ENCODE peak calls at places on chromosomes 13 and 19, in six cellular contexts. C is stimulated activated naive CD4-positive, alpha-beta T cell treated with Interleukin-2 at 50 U/mL for 16 hours; R is NCI-H345; A is lung microvascular endothelial cell; O is HS-27A; U is AML-193. X is an unnamed sample.

GRCh38 chr13:44278164-44278563 is 95.5 kb upstream of the SERP2 start:
- DNase-seq in C (no peak), R (no peak), A (peak), O (no peak), U (no peak), X (no peak)

GRCh38 chr19:49058592-49058991 is 1.0 kb upstream of the CGB7 start:
- DNase-seq in C (no peak), R (no peak), A (peak), O (no peak), U (no peak), X (no peak)

GRCh38 chr13:34748078-34748477 is 194.0 kb upstream of the NBEA start:
- DNase-seq in C (no peak), R (peak), A (peak), O (no peak), U (no peak), X (no peak)

GRCh38 chr13:113428469-113428865 is 24.8 kb downstream of the ADPRHL1 start:
- DNase-seq in C (no peak), R (no peak), A (no peak), O (no peak), U (no peak), X (no peak)

GRCh38 chr13:48004201-48004600 is 3.1 kb upstream of the SUCLA2 start:
- DNase-seq in C (no peak), R (no peak), A (no peak), O (no peak), U (no peak), X (no peak)

GRCh38 chr13:34044660-34045080 is 226.7 kb downstream of the RFC3 start:
- DNase-seq in C (no peak), R (no peak), A (no peak), O (peak), U (no peak), X (no peak)

GRCh38 chr19:34269968-34270621 is 15.7 kb downstream of the GARRE1 start:
- DNase-seq in C (peak), R (no peak), A (peak), O (no peak), U (peak), X (peak)

GRCh38 chr19:47019431-47020041 is at the start of gene NPAS1:
- DNase-seq in C (no peak), R (no peak), A (no peak), O (no peak), U (no peak), X (no peak)

GRCh38 chr13:68439821-68440220 is 1209.7 kb upstream of the PCDH9 start:
- DNase-seq in C (no peak), R (peak), A (no peak), O (no peak), U (no peak), X (no peak)

GRCh38 chr19:11138659-11139526 is 16.7 kb downstream of the SPC24 start:
- DNase-seq in C (no peak), R (peak), A (peak), O (peak), U (peak), X (no peak)

GRCh38 chr13:51451467-51452390 is 1.1 kb downstream of the INTS6 start:
- DNase-seq in C (peak), R (peak), A (peak), O (no peak), U (peak), X (peak)

GRCh38 chr13:45681101-45681500 is 21.0 kb upstream of the CBY2 start:
- DNase-seq in C (no peak), R (no peak), A (no peak), O (no peak), U (no peak), X (no peak)

GRCh38 chr19:31985001-31985605 is 360.3 kb upstream of the ZNF507 start:
- DNase-seq in C (no peak), R (no peak), A (no peak), O (no peak), U (no peak), X (no peak)

GRCh38 chr13:93279982-93280381 is 53.4 kb downstream of the GPC6 start:
- DNase-seq in C (no peak), R (no peak), A (no peak), O (no peak), U (no peak), X (no peak)

GRCh38 chr13:108618233-108618632 is 11.2 kb upstream of the MYO16 start:
- DNase-seq in C (no peak), R (no peak), A (no peak), O (no peak), U (no peak), X (no peak)

GRCh38 chr13:19185086-19185864 is 3.7 kb upstream of the TUBA3C start:
- DNase-seq in C (no peak), R (no peak), A (no peak), O (no peak), U (no peak), X (no peak)

GRCh38 chr13:42181381-42181953 is 90.5 kb upstream of the AKAP11 start:
- DNase-seq in C (no peak), R (no peak), A (no peak), O (no peak), U (no peak), X (no peak)

GRCh38 chr13:100100115-100100879 is 11.4 kb downstream of the PCCA start:
- DNase-seq in C (no peak), R (no peak), A (peak), O (peak), U (no peak), X (no peak)

GRCh38 chr19:31749231-31749630 is 400.0 kb upstream of the TSHZ3 start:
- DNase-seq in C (no peak), R (no peak), A (no peak), O (no peak), U (no peak), X (no peak)

GRCh38 chr19:40348961-40349507 is 539 bp downstream of the PLD3 start:
- DNase-seq in C (no peak), R (peak), A (peak), O (peak), U (peak), X (no peak)

X was measured in activated effector memory CD4-positive, alpha-beta T cell treated with anti-CD3 and anti-CD28 coated beads, Interleukin-2, amount 50 U/mL, for 16 hours.